ENCODE peak calls at places on chromosomes 12 and 14, in five cellular contexts. One of them, this sample, is unnamed.

GRCh38 chr14:99391671-99392070 is 89.0 kb downstream of the SETD3 start:
- DNase-seq in GM12865: no peak
- DNase-seq in SK-N-DZ: no peak
- DNase-seq in stimulated activated CD4-positive, alpha-beta T cell treated with anti-CD3 and anti-CD28 coated beads, Interleukin-2, amount 100 ng/mL, for 4 hours: no peak
- DNase-seq in glutamatergic neuron: no peak
- DNase-seq in this sample: no peak

GRCh38 chr12:54328595-54329337 is 3.8 kb downstream of the COPZ1 start:
- DNase-seq in stimulated activated CD4-positive, alpha-beta T cell treated with anti-CD3 and anti-CD28 coated beads, Interleukin-2, amount 100 ng/mL, for 4 hours: no peak
- DNase-seq in SK-N-DZ: no peak
- DNase-seq in GM12865: no peak
- DNase-seq in glutamatergic neuron: no peak
- DNase-seq in this sample: no peak

GRCh38 chr12:56894698-56895368 is 39.4 kb downstream of the SDR9C7 start:
- DNase-seq in GM12865: no peak
- DNase-seq in glutamatergic neuron: no peak
- DNase-seq in SK-N-DZ: no peak
- DNase-seq in stimulated activated CD4-positive, alpha-beta T cell treated with anti-CD3 and anti-CD28 coated beads, Interleukin-2, amount 100 ng/mL, for 4 hours: no peak
- DNase-seq in this sample: no peak

GRCh38 chr12:89873745-89874144 is 165.1 kb upstream of the ATP2B1 start:
- DNase-seq in GM12865: no peak
- DNase-seq in stimulated activated CD4-positive, alpha-beta T cell treated with anti-CD3 and anti-CD28 coated beads, Interleukin-2, amount 100 ng/mL, for 4 hours: no peak
- DNase-seq in glutamatergic neuron: no peak
- DNase-seq in SK-N-DZ: no peak
- DNase-seq in this sample: no peak

GRCh38 chr12:18955594-18955993 is 173.9 kb upstream of the PLEKHA5 start:
- DNase-seq in SK-N-DZ: no peak
- DNase-seq in glutamatergic neuron: no peak
- DNase-seq in stimulated activated CD4-positive, alpha-beta T cell treated with anti-CD3 and anti-CD28 coated beads, Interleukin-2, amount 100 ng/mL, for 4 hours: no peak
- DNase-seq in GM12865: no peak
- DNase-seq in this sample: no peak

GRCh38 chr12:25592725-25593495 is 39.8 kb upstream of the LMNTD1 start:
- DNase-seq in GM12865: no peak
- DNase-seq in glutamatergic neuron: no peak
- DNase-seq in SK-N-DZ: peak
- DNase-seq in stimulated activated CD4-positive, alpha-beta T cell treated with anti-CD3 and anti-CD28 coated beads, Interleukin-2, amount 100 ng/mL, for 4 hours: no peak
- DNase-seq in this sample: no peak

GRCh38 chr14:65287264-65288131 is 125.0 kb upstream of the FUT8 start:
- DNase-seq in stimulated activated CD4-positive, alpha-beta T cell treated with anti-CD3 and anti-CD28 coated beads, Interleukin-2, amount 100 ng/mL, for 4 hours: peak
- DNase-seq in SK-N-DZ: peak
- DNase-seq in glutamatergic neuron: no peak
- DNase-seq in GM12865: peak
- DNase-seq in this sample: peak

GRCh38 chr12:107179883-107180282 is 86.5 kb upstream of the CRY1 start:
- DNase-seq in glutamatergic neuron: no peak
- DNase-seq in stimulated activated CD4-positive, alpha-beta T cell treated with anti-CD3 and anti-CD28 coated beads, Interleukin-2, amount 100 ng/mL, for 4 hours: no peak
- DNase-seq in SK-N-DZ: no peak
- DNase-seq in GM12865: no peak
- DNase-seq in this sample: no peak

GRCh38 chr12:29888777-29889176 is 105.0 kb upstream of the TMTC1 start:
- DNase-seq in glutamatergic neuron: no peak
- DNase-seq in GM12865: no peak
- DNase-seq in stimulated activated CD4-positive, alpha-beta T cell treated with anti-CD3 and anti-CD28 coated beads, Interleukin-2, amount 100 ng/mL, for 4 hours: no peak
- DNase-seq in SK-N-DZ: no peak
- DNase-seq in this sample: no peak

GRCh38 chr12:88579941-88580871 is at the start of gene KITLG:
- DNase-seq in SK-N-DZ: peak
- DNase-seq in glutamatergic neuron: peak
- DNase-seq in stimulated activated CD4-positive, alpha-beta T cell treated with anti-CD3 and anti-CD28 coated beads, Interleukin-2, amount 100 ng/mL, for 4 hours: no peak
- DNase-seq in GM12865: peak
- DNase-seq in this sample: peak

GRCh38 chr14:100692859-100693558 is 33.7 kb upstream of the DLK1 start:
- DNase-seq in GM12865: no peak
- DNase-seq in stimulated activated CD4-positive, alpha-beta T cell treated with anti-CD3 and anti-CD28 coated beads, Interleukin-2, amount 100 ng/mL, for 4 hours: no peak
- DNase-seq in SK-N-DZ: no peak
- DNase-seq in glutamatergic neuron: no peak
- DNase-seq in this sample: no peak

GRCh38 chr14:24362241-24362960 is 5.6 kb upstream of the NFATC4 start:
- DNase-seq in GM12865: no peak
- DNase-seq in glutamatergic neuron: no peak
- DNase-seq in stimulated activated CD4-positive, alpha-beta T cell treated with anti-CD3 and anti-CD28 coated beads, Interleukin-2, amount 100 ng/mL, for 4 hours: no peak
- DNase-seq in SK-N-DZ: no peak
- DNase-seq in this sample: no peak

This sample was measured in GM10248.